ENCODE peak calls at places on chromosomes 1 and 21, in nine cellular contexts. L is adrenal gland; Z is osteocyte; S is astrocyte of the cerebellum; A is lung; O is AG09309; T is esophagus muscularis mucosa; H is left lung; B is activated CD8-positive, alpha-beta T cell treated with anti-CD3 and anti-CD28 coated beads for 36 hours. D is an unnamed sample.
A peak's percentile ranks its signal among the peaks of the same experiment; 100 is the strongest.

GRCh38 chr1:179793281-179793680 is 50.2 kb downstream of the FAM163A start:
- DNase-seq in L (no peak), S (no peak), O (no peak), A (no peak), B (no peak), H (no peak), Z (no peak), T (no peak), D (no peak)

GRCh38 chr1:24914226-24915069 is 15.6 kb downstream of the RUNX3 start:
- DNase-seq in Z (no peak), S (peak; percentile 55), B (no peak), H (peak; percentile 77), T (no peak), L (no peak), O (peak; percentile 59), A (no peak), D (no peak)

GRCh38 chr1:213568929-213569815 is 418.6 kb upstream of the PROX1 start:
- DNase-seq in T (peak; percentile 14), B (no peak), Z (no peak), L (no peak), A (no peak), S (no peak), H (no peak), O (no peak), D (no peak)

GRCh38 chr1:41925712-41926111 is 7.0 kb upstream of the HIVEP3 start:
- DNase-seq in S (no peak), H (no peak), O (no peak), A (no peak), B (no peak), L (no peak), T (no peak), Z (no peak), D (no peak)

GRCh38 chr1:181127898-181128453 is 39.5 kb downstream of the IER5 start:
- DNase-seq in O (no peak), T (no peak), Z (no peak), B (peak; percentile 51), L (no peak), H (no peak), S (no peak), A (no peak), D (no peak)

GRCh38 chr1:56452027-56453011 is 127.0 kb downstream of the PLPP3 start:
- DNase-seq in S (peak; percentile 50), L (no peak), A (no peak), Z (no peak), T (peak; percentile 94), O (no peak), B (no peak), H (no peak), D (no peak)

GRCh38 chr1:44024903-44025525 is 6.2 kb downstream of the SLC6A9 start:
- DNase-seq in L (no peak), O (no peak), B (no peak), T (no peak), H (peak; percentile 10), S (no peak), A (no peak), Z (no peak), D (no peak)

GRCh38 chr1:34918609-34919561 is 10.6 kb downstream of the DLGAP3 start:
- DNase-seq in O (no peak), L (no peak), Z (peak; percentile 76), T (no peak), A (no peak), H (no peak), S (no peak), B (peak; percentile 34), D (peak; percentile 81)

GRCh38 chr21:31594726-31595125 is 64.8 kb upstream of the SOD1 start:
- DNase-seq in A (no peak), T (no peak), L (no peak), O (no peak), S (no peak), H (no peak), B (no peak), Z (no peak), D (no peak)

GRCh38 chr21:31593161-31593560 is 66.3 kb upstream of the SOD1 start:
- DNase-seq in T (no peak), Z (no peak), A (no peak), L (no peak), O (no peak), S (no peak), H (no peak), B (no peak), D (no peak)

GRCh38 chr21:31592501-31592900 is 67.0 kb upstream of the SOD1 start:
- DNase-seq in A (no peak), T (no peak), O (no peak), B (no peak), L (no peak), S (no peak), H (no peak), Z (no peak), D (no peak)

GRCh38 chr21:31596055-31596454 is 63.4 kb upstream of the SOD1 start:
- DNase-seq in A (no peak), B (no peak), H (no peak), L (no peak), T (no peak), S (no peak), Z (no peak), O (no peak), D (no peak)

DNA sequence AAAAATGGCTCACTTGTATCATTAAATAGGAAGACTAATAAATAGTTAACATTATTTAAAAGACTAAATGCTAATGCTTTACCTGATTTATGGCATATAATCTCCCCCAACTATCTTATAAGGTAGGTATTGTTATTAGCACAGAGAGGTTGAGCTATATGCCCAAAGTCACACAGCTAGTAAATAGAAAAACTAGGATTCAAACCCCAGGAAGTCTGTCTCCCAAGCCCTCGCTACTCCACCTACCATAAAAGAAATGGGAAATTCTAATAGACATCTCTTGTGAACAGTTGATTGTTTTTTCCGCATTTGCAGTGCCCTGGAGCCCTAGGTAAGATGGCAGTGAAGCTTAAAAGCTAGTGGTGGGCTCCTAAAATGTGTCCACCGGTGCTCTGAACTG is 65.2 kb upstream of the SOD1 start:
- DNase-seq in S (no peak), T (no peak), O (no peak), Z (no peak), B (no peak), H (no peak), L (no peak), A (no peak), D (no peak)
- TF ChIP-seq CTCF in S (no peak), T (no peak), O (no peak), Z (no peak), B (no peak), H (no peak), L (no peak), A (no peak), D (no peak)

DNA sequence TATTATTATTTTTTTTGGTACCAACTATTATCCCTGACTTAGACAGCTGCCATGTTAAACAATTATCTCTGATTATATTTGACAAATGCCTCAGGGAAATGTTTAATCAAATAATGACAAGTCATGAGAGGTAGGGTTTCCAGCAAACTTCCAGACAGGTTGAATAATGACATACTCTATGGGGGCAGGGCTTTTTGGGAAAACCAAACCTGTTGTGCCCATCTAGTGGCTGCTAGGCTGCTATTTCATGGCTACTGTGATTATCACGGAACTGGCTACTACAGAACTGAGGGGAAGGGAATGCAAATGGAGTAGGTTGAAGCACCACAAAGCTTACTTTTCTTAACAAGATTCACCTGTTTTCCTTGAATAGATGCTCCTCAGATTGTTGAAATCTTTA is 77.6 kb downstream of the DUSP10 start:
- DNase-seq in L (no peak), A (no peak), S (no peak), H (no peak), T (no peak), Z (no peak), O (no peak), B (no peak), D (no peak)
- TF ChIP-seq CTCF in L (no peak), A (no peak), S (no peak), H (no peak), T (no peak), Z (no peak), O (no peak), B (no peak), D (no peak)

DNA sequence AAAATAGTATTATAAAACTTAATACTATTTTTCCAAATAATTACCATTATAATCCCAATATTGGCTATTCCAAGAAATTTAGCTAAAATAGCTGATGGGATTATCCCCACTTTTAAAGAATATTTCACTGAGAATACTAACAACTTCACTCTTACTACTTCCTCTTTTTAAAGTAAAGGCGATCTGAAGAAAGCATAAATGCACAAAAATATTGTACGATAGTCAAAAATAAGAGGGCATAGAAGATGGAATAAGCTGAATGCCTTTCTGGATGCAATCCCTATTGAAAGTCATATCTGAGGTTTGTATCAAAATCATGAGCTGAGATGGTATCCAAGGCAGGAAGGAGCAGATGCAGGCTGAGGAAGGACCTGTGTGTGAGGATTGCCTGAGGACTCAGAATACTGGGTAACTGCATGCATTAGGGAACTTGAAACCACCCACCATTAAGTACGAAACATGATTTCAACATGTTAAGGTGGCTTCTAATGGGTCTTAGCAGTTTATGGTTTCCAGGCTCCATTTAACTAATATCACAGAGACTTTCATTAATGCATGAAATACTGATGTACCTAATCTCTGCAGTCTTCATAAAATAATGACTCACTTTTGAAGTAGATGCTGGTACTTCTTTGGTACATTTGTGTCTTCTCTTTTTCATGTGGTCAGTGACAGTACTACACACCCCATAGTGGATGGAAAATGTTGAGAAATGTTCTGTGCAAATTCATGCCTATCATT is 29.6 kb upstream of the RGS1 start:
- DNase-seq in T (no peak), A (no peak), S (no peak), B (no peak), L (no peak), Z (no peak), H (no peak), O (no peak), D (peak; percentile 24)
- TF ChIP-seq CTCF in T (no peak), A (no peak), S (no peak), B (peak; percentile 16), L (peak; percentile 11), Z (peak; percentile 11), H (peak; percentile 28), O (no peak), D (no peak)

GRCh38 chr1:158803681-158804080 is 22.7 kb upstream of the OR6N2 start:
- DNase-seq in Z (no peak), L (no peak), B (no peak), A (no peak), H (no peak), O (no peak), T (no peak), S (no peak), D (no peak)

GRCh38 chr1:158793604-158794003 is 12.6 kb upstream of the OR6N2 start:
- DNase-seq in A (no peak), Z (no peak), L (no peak), H (no peak), T (no peak), O (no peak), S (no peak), B (peak; percentile 41), D (no peak)

GRCh38 chr1:158794247-158794646 is 13.2 kb upstream of the OR6N2 start:
- DNase-seq in Z (no peak), O (no peak), T (no peak), B (no peak), A (no peak), H (no peak), L (no peak), S (no peak), D (no peak)

GRCh38 chr1:158799689-158800088 is 18.7 kb upstream of the OR6N2 start:
- DNase-seq in L (no peak), S (no peak), H (no peak), O (no peak), Z (no peak), T (no peak), B (no peak), A (no peak), D (no peak)

DNA sequence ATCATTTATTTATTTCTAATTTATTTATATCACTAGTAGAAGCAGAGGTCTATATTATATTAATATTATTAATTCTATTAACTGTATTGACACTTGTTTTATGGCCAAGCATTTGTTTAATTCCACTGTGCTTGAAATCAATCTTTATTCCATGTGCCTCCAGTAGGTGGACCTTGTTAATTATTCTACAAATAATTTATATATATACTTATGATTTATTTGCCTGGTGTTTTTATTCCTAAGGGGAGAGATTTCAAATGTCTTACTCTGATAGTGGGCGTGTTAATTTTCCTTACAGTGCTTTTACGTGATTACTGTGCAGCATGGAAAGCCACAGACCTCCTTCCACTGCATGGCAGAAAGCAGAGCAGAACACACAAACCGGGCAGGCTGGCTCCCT is 17.5 kb upstream of the OR6N2 start:
- DNase-seq in L (no peak), S (no peak), T (no peak), H (no peak), O (no peak), A (no peak), B (no peak), Z (no peak), D (no peak)
- TF ChIP-seq CTCF in L (no peak), S (no peak), T (no peak), H (no peak), O (no peak), A (no peak), B (no peak), Z (no peak), D (no peak)

D was measured in GM10248.